ENCODE peak calls at places on chromosome 13, in six cellular contexts. L is lower leg skin, T is spleen, P is thyroid gland, D is H54, B is transverse colon. H is an unnamed sample.
A peak's percentile ranks its signal among the peaks of the same experiment; 100 is the strongest.

GRCh38 chr13:20492641-20493040 is 33.0 kb downstream of the CRYL1 start:
- DNase-seq in D (peak; percentile 30), P (peak; percentile 25), B (peak; percentile 30), T (no peak), L (no peak), H (no peak)

GRCh38 chr13:95246292-95247082 is 54.8 kb downstream of the ABCC4 start:
- DNase-seq in L (no peak), B (no peak), T (no peak), D (no peak), P (peak; percentile 13), H (no peak)

GRCh38 chr13:24135674-24136300 is 24.7 kb upstream of the SPATA13 start:
- DNase-seq in T (no peak), D (no peak), B (no peak), P (no peak), L (no peak), H (no peak)

GRCh38 chr13:112700291-112701060 is 10.6 kb downstream of the ATP11A start:
- DNase-seq in P (no peak), D (no peak), L (no peak), T (peak; percentile 67), B (no peak), H (peak; percentile 50)

GRCh38 chr13:113166266-113166665 is 7.8 kb downstream of the PROZ start:
- DNase-seq in P (no peak), B (no peak), L (no peak), T (no peak), D (no peak), H (no peak)

GRCh38 chr13:49869514-49869913 is 66.6 kb downstream of the SPRYD7 start:
- DNase-seq in T (no peak), L (no peak), P (peak; percentile 55), D (no peak), B (no peak), H (no peak)

GRCh38 chr13:28792992-28793391 is 27.1 kb upstream of the MTUS2 start:
- DNase-seq in L (no peak), D (no peak), P (no peak), B (no peak), T (no peak), H (no peak)

GRCh38 chr13:109938255-109938936 is 152.0 kb upstream of the IRS2 start:
- DNase-seq in P (no peak), T (no peak), L (no peak), D (no peak), B (no peak), H (no peak)

GRCh38 chr13:35565273-35565672 is 88.8 kb upstream of the MAB21L1 start:
- DNase-seq in P (no peak), T (no peak), B (no peak), L (no peak), D (no peak), H (no peak)

GRCh38 chr13:69306766-69307165 is 800.9 kb upstream of the ATXN8OS start:
- DNase-seq in B (no peak), D (no peak), T (no peak), L (no peak), P (no peak), H (no peak)

GRCh38 chr13:97826421-97826965 is 127.0 kb upstream of the IPO5 start:
- DNase-seq in B (no peak), P (no peak), D (no peak), L (no peak), T (no peak), H (no peak)

GRCh38 chr13:30832845-30833332 is 73.2 kb upstream of the MEDAG start:
- DNase-seq in D (peak; percentile 71), T (no peak), B (peak; percentile 94), L (peak; percentile 41), P (peak; percentile 97), H (no peak)

GRCh38 chr13:114095486-114095885 is 36.9 kb downstream of the RASA3 start:
- DNase-seq in P (no peak), T (no peak), D (no peak), B (no peak), L (no peak), H (peak; percentile 44)

GRCh38 chr13:36681894-36682624 is 8.2 kb downstream of the SERTM1 start:
- DNase-seq in B (no peak), D (no peak), L (no peak), T (no peak), P (no peak), H (no peak)

GRCh38 chr13:71499235-71499634 is 367.8 kb downstream of the DACH1 start:
- DNase-seq in T (no peak), L (no peak), D (no peak), P (no peak), B (no peak), H (no peak)

GRCh38 chr13:24802074-24802473 is 38.1 kb downstream of the RNF17 start:
- DNase-seq in P (no peak), B (no peak), D (no peak), T (no peak), L (no peak), H (no peak)

GRCh38 chr13:38386421-38386820 is 36.8 kb downstream of the UFM1 start:
- DNase-seq in L (no peak), T (no peak), B (no peak), D (no peak), P (no peak), H (no peak)

GRCh38 chr13:28489536-28489935 is 5.4 kb downstream of the FLT1 start:
- DNase-seq in D (no peak), B (no peak), T (no peak), L (no peak), P (no peak), H (no peak)

GRCh38 chr13:113663934-113664333 is 3.1 kb upstream of the GRK1 start:
- DNase-seq in T (peak; percentile 59), P (no peak), L (no peak), B (peak; percentile 34), D (no peak), H (peak; percentile 28)

GRCh38 chr13:100989424-100989823 is 314.8 kb upstream of the TMTC4 start:
- DNase-seq in D (no peak), B (no peak), L (no peak), T (no peak), P (no peak), H (no peak)

GRCh38 chr13:62358646-62358932 is 942.9 kb upstream of the PCDH20 start:
- DNase-seq in D (no peak), T (no peak), L (no peak), P (no peak), B (no peak), H (no peak)

GRCh38 chr13:24921881-24922280 is 157.9 kb downstream of the RNF17 start:
- DNase-seq in T (no peak), B (no peak), P (no peak), D (no peak), L (no peak), H (no peak)

DNA sequence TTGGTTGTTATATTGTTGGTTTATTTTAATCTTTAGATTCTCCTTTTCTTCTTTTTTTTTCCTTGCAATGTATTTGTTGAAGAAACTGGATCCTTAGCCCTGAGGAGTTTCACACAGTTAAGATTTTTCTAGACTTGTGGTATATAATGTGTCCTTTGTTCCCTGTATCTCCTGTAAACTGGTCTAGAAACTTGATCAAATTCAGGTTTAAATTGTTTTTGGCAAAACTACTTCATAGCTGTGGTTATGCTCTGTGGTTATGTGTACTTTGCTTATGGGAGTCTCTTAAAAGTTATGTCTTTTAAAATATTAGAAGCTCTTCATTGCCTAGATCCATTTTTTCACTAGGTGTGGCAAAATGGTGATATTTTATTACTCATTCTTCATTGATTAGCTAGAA is 3.7 kb upstream of the MTRF1 start:
- DNase-seq in D (no peak), P (no peak), T (no peak), L (no peak), B (no peak), H (no peak)
- TF ChIP-seq POLR2A in D (no peak), P (no peak), T (no peak), L (no peak), B (no peak), H (no peak)

DNA sequence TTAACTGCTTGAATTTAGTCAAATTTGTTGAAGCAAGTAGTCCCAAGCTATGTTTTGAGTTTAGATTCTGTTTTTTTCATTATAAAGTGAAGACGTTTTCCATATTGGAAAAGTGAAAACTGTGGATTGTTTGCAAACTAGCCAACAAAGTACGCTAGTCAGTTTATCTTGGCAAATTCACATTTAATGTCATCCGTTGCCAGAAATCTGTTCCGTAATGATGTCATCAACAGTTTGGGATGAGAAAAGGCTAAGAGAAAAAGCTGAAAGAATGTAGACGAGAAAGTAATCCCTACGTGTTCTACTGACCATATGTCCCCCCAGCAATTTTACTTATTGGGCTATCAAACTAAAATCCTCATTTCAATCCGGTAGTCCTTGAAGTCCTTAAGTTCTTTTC is 419.6 kb downstream of the GPC6 start:
- DNase-seq in P (no peak), T (no peak), B (no peak), D (no peak), L (no peak), H (no peak)
- TF ChIP-seq POLR2A in P (no peak), T (no peak), B (no peak), D (no peak), L (no peak), H (no peak)

DNA sequence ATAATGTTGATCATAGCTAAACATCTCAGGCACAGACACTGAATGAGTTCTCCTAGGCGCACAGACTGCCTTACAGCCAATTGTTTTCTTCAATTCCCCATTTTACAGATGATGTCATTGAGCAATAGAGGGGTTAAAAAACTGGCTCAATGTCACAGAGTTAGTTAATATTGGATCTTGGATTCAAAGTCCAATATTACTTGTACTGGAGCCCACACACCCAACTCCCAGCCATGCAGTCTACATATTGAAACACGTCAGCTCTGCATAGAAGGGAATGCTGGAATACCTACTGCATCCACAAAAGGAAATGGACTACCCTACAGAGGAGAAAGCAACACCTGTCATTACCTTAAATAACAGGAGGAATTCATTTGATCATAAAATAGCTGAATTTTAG is 76.1 kb upstream of the SLC15A1 start:
- DNase-seq in P (no peak), B (no peak), L (no peak), T (no peak), D (no peak), H (no peak)
- TF ChIP-seq POLR2A in P (no peak), B (no peak), L (no peak), T (no peak), D (no peak), H (no peak)

GRCh38 chr13:48043789-48044503 is 6.4 kb downstream of the NUDT15 start:
- DNase-seq in B (no peak), P (no peak), T (no peak), L (no peak), D (no peak), H (no peak)
- TF ChIP-seq POLR2A in B (no peak), P (no peak), T (no peak), L (no peak), D (no peak), H (no peak)